ENCODE peak calls at places on chromosome 1, in six cellular contexts. W is K562, X is Panc1, E is SK-N-SH, P is HCT116, O is HL-60. A is an unnamed sample.

GRCh38 chr1:12016182-12016581 is 3.1 kb upstream of the MIIP start:
- DNase-seq in O (no peak), P (no peak), E (no peak), X (no peak), W (no peak), A (no peak)

GRCh38 chr1:10975567-10976326 is 36.7 kb upstream of the TARDBP start:
- DNase-seq in X (peak; percentile 33), W (no peak), E (peak; percentile 74), P (no peak), O (no peak), A (no peak)

GRCh38 chr1:43614211-43614610 is 35.7 kb upstream of the KDM4A start:
- DNase-seq in O (no peak), E (no peak), P (no peak), X (no peak), W (no peak), A (no peak)

GRCh38 chr1:193104496-193104905 is 713 bp downstream of the GLRX2 start:
- DNase-seq in X (no peak), P (peak; percentile 28), W (peak; percentile 44), O (peak; percentile 24), E (peak; percentile 71), A (peak; percentile 78)

GRCh38 chr1:170126691-170127090 is 19.1 kb upstream of the NTMT2 start:
- DNase-seq in X (no peak), W (no peak), P (no peak), E (no peak), O (no peak), A (peak; percentile 70)

GRCh38 chr1:190563230-190563629 is 85.6 kb upstream of the BRINP3 start:
- DNase-seq in E (no peak), O (no peak), W (no peak), X (no peak), P (no peak), A (no peak)

GRCh38 chr1:7591565-7591964 is 179.5 kb upstream of the VAMP3 start:
- DNase-seq in O (no peak), W (no peak), X (no peak), P (no peak), E (no peak), A (no peak)

GRCh38 chr1:28246427-28246832 is 10.5 kb downstream of the ATP5IF1 start:
- DNase-seq in X (no peak), O (peak; percentile 39), E (no peak), W (no peak), P (no peak), A (peak; percentile 52)

GRCh38 chr1:9493326-9493725 is 45.9 kb upstream of the SLC25A33 start:
- DNase-seq in X (no peak), P (no peak), O (no peak), E (no peak), W (no peak), A (no peak)

GRCh38 chr1:181208076-181208475 is 119.6 kb downstream of the IER5 start:
- DNase-seq in P (no peak), O (no peak), W (no peak), E (no peak), X (no peak), A (no peak)

GRCh38 chr1:234342749-234343148 is 30.5 kb upstream of the COA6 start:
- DNase-seq in X (no peak), W (no peak), P (no peak), E (no peak), O (no peak), A (no peak)

GRCh38 chr1:178037510-178038253 is 56.2 kb upstream of the RASAL2 start:
- DNase-seq in X (no peak), E (peak; percentile 91), W (peak; percentile 67), O (peak; percentile 51), P (peak; percentile 40), A (peak; percentile 94)

GRCh38 chr1:94562502-94563260 is 21.1 kb upstream of the F3 start:
- DNase-seq in P (no peak), W (no peak), X (no peak), E (no peak), O (no peak), A (no peak)

DNA sequence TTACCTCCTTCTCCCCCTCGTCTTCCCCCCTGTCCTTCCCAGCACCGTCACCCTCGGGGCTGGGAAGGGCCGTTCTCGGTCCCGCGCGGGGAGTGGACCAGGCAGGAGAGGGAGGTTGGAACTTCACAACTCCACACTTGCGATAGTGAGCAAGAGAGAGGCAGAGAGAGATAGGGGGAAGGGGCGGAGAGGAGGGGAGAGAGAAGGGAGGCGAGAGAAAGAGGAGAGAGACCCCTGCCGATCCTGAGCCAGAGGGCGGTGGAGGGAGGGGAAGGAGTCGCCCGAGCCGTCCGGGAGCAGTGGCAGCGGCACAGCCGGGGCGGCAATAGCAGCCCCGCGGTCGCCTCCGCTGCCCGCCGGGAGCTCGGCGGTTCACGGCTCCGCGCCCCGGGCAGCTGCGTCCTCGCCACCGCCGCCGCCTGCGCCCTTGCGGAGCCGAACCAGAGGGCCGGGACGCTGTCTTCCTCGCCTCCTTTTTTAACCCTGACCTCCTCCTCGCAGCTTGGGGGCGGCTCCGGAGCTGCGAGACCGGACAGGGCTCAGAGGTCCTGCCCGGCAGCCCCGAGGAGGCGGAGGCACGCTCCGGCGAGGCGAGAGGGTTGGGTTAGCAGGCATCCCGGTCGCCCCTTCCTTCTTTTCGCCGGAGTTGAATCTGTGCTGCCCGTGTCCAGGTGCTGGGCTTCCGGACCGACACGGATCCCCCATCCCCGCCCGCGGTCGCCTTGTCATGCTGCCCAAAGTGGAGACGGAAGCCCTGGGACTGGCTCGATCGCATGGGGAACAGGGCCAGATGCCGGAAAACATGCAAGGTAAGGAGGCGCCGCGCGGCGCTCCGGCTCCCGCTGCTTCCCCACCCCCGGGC is 11.7 kb downstream of the NR5A2 start:
- DNase-seq in O (peak; percentile 29), X (no peak), E (peak; percentile 76), P (peak; percentile 10), W (no peak), A (peak; percentile 85)
- TF ChIP-seq REST in O (no peak), X (no peak), E (no peak), P (no peak), W (no peak), A (no peak)

GRCh38 chr1:229027158-229027557 is 243.8 kb upstream of the RAB4A start:
- DNase-seq in P (no peak), E (no peak), O (no peak), W (no peak), X (no peak), A (no peak)

GRCh38 chr1:229028987-229029550 is 241.8 kb upstream of the RAB4A start:
- DNase-seq in P (no peak), X (no peak), E (no peak), W (no peak), O (no peak), A (no peak)

GRCh38 chr1:229028509-229028908 is 242.4 kb upstream of the RAB4A start:
- DNase-seq in W (no peak), X (no peak), O (no peak), P (no peak), E (peak; percentile 59), A (peak; percentile 18)

GRCh38 chr1:229029644-229030235 is 241.2 kb upstream of the RAB4A start:
- DNase-seq in P (no peak), O (no peak), E (no peak), X (no peak), W (no peak), A (no peak)

GRCh38 chr1:229027622-229028182 is 243.2 kb upstream of the RAB4A start:
- DNase-seq in W (no peak), P (no peak), X (no peak), O (peak; percentile 98), E (no peak), A (peak; percentile 71)
- TF ChIP-seq POLR2AphosphoS5 in W (no peak), P (no peak), X (no peak), O (peak; percentile 85), E (no peak), A (no peak)

GRCh38 chr1:45544530-45544929 is 6.1 kb upstream of the AKR1A1 start:
- DNase-seq in O (no peak), X (no peak), W (no peak), E (no peak), P (no peak), A (no peak)

GRCh38 chr1:45542591-45542990 is 8.0 kb upstream of the AKR1A1 start:
- DNase-seq in E (no peak), X (no peak), O (no peak), W (peak; percentile 39), P (no peak), A (no peak)

GRCh38 chr1:45545553-45546310 is 4.9 kb upstream of the AKR1A1 start:
- DNase-seq in X (no peak), E (no peak), P (no peak), O (no peak), W (no peak), A (no peak)

GRCh38 chr1:45543599-45544417 is 6.8 kb upstream of the AKR1A1 start:
- DNase-seq in O (peak; percentile 74), X (no peak), W (no peak), E (no peak), P (no peak), A (peak; percentile 33)

DNA sequence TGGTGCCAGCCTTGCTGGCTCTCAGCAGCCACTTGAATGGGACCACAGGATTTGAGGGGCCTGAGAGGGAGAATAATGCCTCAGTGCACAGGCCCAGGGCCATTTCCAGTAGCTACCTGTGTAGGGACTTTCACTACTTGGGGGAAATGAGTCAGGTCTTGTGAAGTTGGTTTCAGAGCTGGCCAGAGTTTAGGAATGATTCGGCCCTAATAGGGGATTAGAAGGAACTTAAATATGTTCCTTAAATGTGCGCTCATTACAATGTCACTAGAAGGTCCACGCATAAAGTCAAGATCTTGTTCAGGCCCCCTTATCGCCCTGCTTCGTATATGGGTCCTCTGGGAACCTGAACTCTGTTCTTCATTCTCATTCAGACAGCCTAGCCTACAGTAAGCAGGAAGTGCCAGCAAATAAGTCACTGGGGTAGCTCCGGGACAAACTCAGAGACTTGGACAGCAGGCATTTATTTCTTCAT is 5.6 kb upstream of the AKR1A1 start:
- DNase-seq in O (no peak), P (no peak), W (no peak), X (no peak), E (no peak), A (no peak)
- H3K27ac ChIP-seq in O (no peak overlapping the region), P (no peak overlapping the region), W (no peak overlapping the region), X (no peak overlapping the region), E (no peak overlapping the region), A (no peak overlapping the region)

GRCh38 chr1:197413564-197413963 is 145.5 kb downstream of the CRB1 start:
- DNase-seq in X (no peak), E (no peak), W (no peak), P (no peak), O (no peak), A (no peak)
- TF ChIP-seq REST in X (no peak), E (no peak), W (no peak), P (no peak), O (no peak), A (no peak)

DNA sequence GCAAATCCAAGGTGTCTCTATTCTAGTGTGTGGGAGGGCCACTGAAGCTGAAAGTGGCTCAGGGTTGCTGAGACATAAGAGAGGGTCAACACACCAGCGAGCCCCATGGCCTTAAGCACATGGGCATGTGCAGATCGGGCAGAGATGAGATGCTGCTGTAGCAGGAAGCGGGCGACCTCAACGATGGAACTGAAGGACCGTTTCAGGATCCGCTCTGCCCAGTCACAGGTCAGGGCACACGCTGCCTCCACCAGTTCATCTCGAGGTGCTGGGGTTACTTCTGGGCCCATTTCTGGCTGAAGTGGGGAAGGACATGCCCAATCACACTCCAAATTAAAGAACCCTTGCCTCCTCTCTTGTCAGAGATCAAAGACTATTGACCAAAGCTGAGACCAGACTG is 3.5 kb downstream of the RFX5 start:
- DNase-seq in E (no peak), P (no peak), O (no peak), W (no peak), X (no peak), A (no peak)
- TF ChIP-seq POLR2AphosphoS5 in E (no peak), P (no peak), O (no peak), W (no peak), X (no peak), A (no peak)

GRCh38 chr1:116001739-116002487 is 25.6 kb downstream of the SLC22A15 start:
- DNase-seq in X (no peak), W (no peak), O (no peak), E (no peak), P (no peak), A (no peak)
- H3K27ac ChIP-seq in X (no peak overlapping the region), W (no peak overlapping the region), O (no peak overlapping the region), E (no peak overlapping the region), P (no peak overlapping the region), A (no peak overlapping the region)